ENCODE peak calls at places on chromosomes 1 and 21, in eight cellular contexts. J is CD8-positive, alpha-beta memory T cell; O is IMR-90; C is T1000; M is HEK293T; P is endothelial cell; T is cardiac muscle cell; E is fibroblast of villous mesenchyme. I is an unnamed sample.

GRCh38 chr1:49185455-49185980 is 408.8 kb upstream of the BEND5 start:
- DNase-seq in J (no peak), O (no peak), C (no peak), M (no peak), P (no peak), T (no peak), E (no peak), I (no peak)

GRCh38 chr1:102790997-102791396 is 317.3 kb downstream of the COL11A1 start:
- DNase-seq in J (no peak), O (no peak), C (no peak), M (no peak), P (no peak), T (peak; percentile 13), E (peak; percentile 6), I (no peak)

GRCh38 chr1:53848025-53848424 is 9.9 kb upstream of the NDC1 start:
- DNase-seq in J (no peak), O (no peak), C (no peak), M (no peak), P (no peak), T (peak; percentile 17), E (peak; percentile 36), I (no peak)

GRCh38 chr1:211415700-211416099 is 76.3 kb downstream of the RD3 start:
- DNase-seq in J (no peak), O (no peak), C (no peak), M (no peak), P (no peak), T (no peak), E (no peak), I (no peak)

GRCh38 chr1:227949954-227950734 is 2.4 kb upstream of the WNT9A start:
- DNase-seq in J (no peak), O (no peak), C (no peak), M (no peak), P (no peak), T (no peak), E (no peak), I (no peak)

GRCh38 chr1:160429125-160429551 is 28.8 kb downstream of the VANGL2 start:
- DNase-seq in J (peak; percentile 18), O (no peak), C (no peak), M (no peak), P (no peak), T (no peak), E (no peak), I (no peak)

GRCh38 chr21:45391743-45392079 is 13.3 kb upstream of the COL18A1 start:
- DNase-seq in J (no peak), O (no peak), C (no peak), M (no peak), P (no peak), T (no peak), E (no peak), I (no peak)

GRCh38 chr1:66576645-66577044 is 42.7 kb downstream of the SGIP1 start:
- DNase-seq in J (no peak), O (peak; percentile 71), C (no peak), M (no peak), P (no peak), T (peak; percentile 48), E (peak; percentile 87), I (peak; percentile 20)

GRCh38 chr1:210144736-210145135 is 87.9 kb upstream of the SERTAD4 start:
- DNase-seq in J (no peak), O (no peak), C (no peak), M (no peak), P (no peak), T (no peak), E (no peak), I (no peak)

GRCh38 chr1:23421752-23422312 is 2.7 kb downstream of the TCEA3 start:
- DNase-seq in J (no peak), O (peak; percentile 90), C (no peak), M (no peak), P (no peak), T (peak; percentile 74), E (peak; percentile 82), I (peak; percentile 49)

GRCh38 chr1:27522860-27523665 is 33.1 kb upstream of the WASF2 start:
- DNase-seq in J (peak; percentile 38), O (no peak), C (no peak), M (no peak), P (peak; percentile 33), T (peak; percentile 55), E (peak; percentile 44), I (peak; percentile 60)

GRCh38 chr1:197695961-197696360 is 79.3 kb downstream of the DENND1B start:
- DNase-seq in J (no peak), O (peak; percentile 57), C (no peak), M (no peak), P (no peak), T (peak; percentile 30), E (no peak), I (no peak)

GRCh38 chr1:202106340-202107284 is 16.1 kb upstream of the GPR37L1 start:
- DNase-seq in J (no peak), O (no peak), C (peak; percentile 33), M (no peak), P (no peak), T (no peak), E (no peak), I (no peak)

I was measured in retina.